ENCODE peak calls at places on chromosomes 12 and 14, in six cellular contexts. V, F, U, R, O and D are unnamed samples.

GRCh38 chr12:110906516-110906915 is 13.9 kb downstream of the MYL2 start:
- DNase-seq in V (no peak), F (no peak), U (no peak), R (no peak), O (no peak), D (no peak)

GRCh38 chr14:91911474-91912032 is 35.9 kb downstream of the FBLN5 start:
- DNase-seq in V (no peak), F (peak; percentile 37), U (no peak), R (no peak), O (no peak), D (no peak)

GRCh38 chr14:67653651-67654280 is 20.7 kb downstream of the VTI1B start:
- DNase-seq in V (no peak), F (no peak), U (no peak), R (no peak), O (no peak), D (no peak)

GRCh38 chr12:65845751-65846537 is 21.7 kb downstream of the HMGA2 start:
- DNase-seq in V (no peak), F (no peak), U (no peak), R (no peak), O (no peak), D (no peak)

GRCh38 chr12:115998119-115998633 is 279.3 kb downstream of the MED13L start:
- DNase-seq in V (no peak), F (peak; percentile 14), U (peak; percentile 27), R (no peak), O (peak; percentile 17), D (no peak)

GRCh38 chr14:101174980-101175606 is 271.6 kb upstream of the RTL1 start:
- DNase-seq in V (no peak), F (no peak), U (no peak), R (no peak), O (no peak), D (no peak)

GRCh38 chr12:81758421-81759214 is 532 bp downstream of the PPFIA2 start:
- DNase-seq in V (peak; percentile 69), F (no peak), U (no peak), R (no peak), O (no peak), D (no peak)

GRCh38 chr12:111322336-111323250 is 46.3 kb downstream of the PHETA1 start:
- DNase-seq in V (no peak), F (no peak), U (no peak), R (no peak), O (peak; percentile 55), D (no peak)

GRCh38 chr14:106210650-106211049 is 684.3 kb downstream of the TMEM121 start:
- DNase-seq in V (no peak), F (no peak), U (no peak), R (no peak), O (no peak), D (no peak)

GRCh38 chr12:92078167-92079053 is 67.2 kb downstream of the BTG1 start:
- DNase-seq in V (no peak), F (peak; percentile 18), U (peak; percentile 82), R (no peak), O (peak; percentile 90), D (no peak)

GRCh38 chr12:113664224-113664681 is 192.6 kb upstream of the LHX5 start:
- DNase-seq in V (no peak), F (no peak), U (no peak), R (no peak), O (no peak), D (no peak)

GRCh38 chr12:103791350-103791920 is 49.6 kb downstream of the NT5DC3 start:
- DNase-seq in V (no peak), F (no peak), U (no peak), R (no peak), O (no peak), D (no peak)

GRCh38 chr12:68958337-68958736 is 25.4 kb upstream of the CPM start:
- DNase-seq in V (no peak), F (no peak), U (no peak), R (no peak), O (no peak), D (no peak)

GRCh38 chr14:22551597-22551982 is 37.4 kb downstream of the DAD1 start:
- DNase-seq in V (no peak), F (no peak), U (no peak), R (no peak), O (no peak), D (no peak)

GRCh38 chr12:103858953-103859601 is 18.0 kb upstream of the NT5DC3 start:
- DNase-seq in V (peak; percentile 95), F (peak; percentile 81), U (peak; percentile 93), R (no peak), O (peak; percentile 92), D (no peak)

GRCh38 chr12:119296535-119296934 is 38.0 kb upstream of the CCDC60 start:
- DNase-seq in V (no peak), F (no peak), U (no peak), R (no peak), O (no peak), D (no peak)

GRCh38 chr14:104263671-104264358 is 125.4 kb downstream of the KIF26A start:
- DNase-seq in V (peak; percentile 46), F (no peak), U (no peak), R (no peak), O (no peak), D (no peak)

GRCh38 chr12:7387289-7387688 is 56.7 kb downstream of the CD163L1 start:
- DNase-seq in V (no peak), F (no peak), U (no peak), R (no peak), O (no peak), D (no peak)

GRCh38 chr12:10211101-10211974 is 1.3 kb upstream of the GABARAPL1 start:
- DNase-seq in V (peak; percentile 70), F (no peak), U (no peak), R (no peak), O (no peak), D (no peak)

GRCh38 chr14:100755649-100756048 is 29.0 kb downstream of the DLK1 start:
- DNase-seq in V (no peak), F (no peak), U (no peak), R (no peak), O (no peak), D (no peak)

GRCh38 chr14:43792980-43793379 is 714.1 kb downstream of the FSCB start:
- DNase-seq in V (no peak), F (no peak), U (no peak), R (no peak), O (no peak), D (no peak)

GRCh38 chr12:88870000-88870737 is 289.9 kb upstream of the KITLG start:
- DNase-seq in V (no peak), F (no peak), U (peak; percentile 69), R (no peak), O (no peak), D (no peak)

GRCh38 chr14:81433378-81433777 is 33.3 kb upstream of the STON2 start:
- DNase-seq in V (no peak), F (no peak), U (no peak), R (no peak), O (no peak), D (no peak)

GRCh38 chr14:95331708-95332408 is 12.2 kb upstream of the CLMN start:
- DNase-seq in V (no peak), F (no peak), U (no peak), R (no peak), O (no peak), D (no peak)
- TF ChIP-seq CTCF in V (no peak), F (no peak), U (no peak), R (no peak), O (no peak), D (no peak)

DNA sequence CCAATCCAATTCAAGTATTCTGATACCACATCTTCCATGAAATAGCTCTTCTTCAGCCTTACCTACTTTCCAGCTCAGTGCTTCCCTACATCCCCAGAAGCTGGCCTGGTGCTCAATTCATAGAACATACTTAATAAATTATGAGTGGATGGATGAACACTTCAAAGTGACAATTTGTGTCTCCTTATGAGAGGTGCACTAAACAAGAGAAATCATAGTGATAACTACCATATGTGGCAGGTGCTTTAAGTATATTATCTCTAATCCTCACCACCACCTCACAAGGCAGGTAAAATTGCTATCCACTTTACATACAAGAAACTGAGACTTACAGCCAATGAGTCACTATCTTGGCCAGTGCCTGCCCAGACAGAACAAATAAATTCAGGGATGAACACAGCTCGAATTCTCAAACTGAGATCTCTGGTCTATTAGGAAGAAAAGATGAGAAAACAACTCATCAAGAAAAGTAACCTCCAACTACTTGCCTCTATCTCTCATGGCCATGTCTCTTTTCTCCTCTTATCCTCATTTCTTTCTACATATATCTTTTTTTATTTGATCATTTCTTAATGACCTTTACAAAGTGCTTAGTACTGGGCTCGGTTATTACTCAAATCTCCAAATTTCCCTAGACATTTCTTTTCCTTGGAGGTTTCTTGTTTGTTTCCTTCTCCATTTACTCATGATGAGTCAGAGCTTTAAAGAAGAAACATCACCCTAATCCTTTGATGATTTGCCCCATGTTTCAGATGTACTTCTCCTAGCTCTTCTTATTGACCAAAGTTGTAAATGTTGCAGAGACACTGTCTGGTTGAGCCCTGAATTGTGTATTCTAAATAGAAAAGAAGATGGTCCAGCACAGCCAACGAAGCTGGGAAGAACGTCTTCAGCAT is 161.5 kb downstream of the RPS29 start:
- DNase-seq in V (no peak), F (no peak), U (no peak), R (no peak), O (no peak), D (no peak)
- TF ChIP-seq CTCF in V (no peak), F (no peak), U (no peak), R (no peak), O (no peak), D (no peak)

DNA sequence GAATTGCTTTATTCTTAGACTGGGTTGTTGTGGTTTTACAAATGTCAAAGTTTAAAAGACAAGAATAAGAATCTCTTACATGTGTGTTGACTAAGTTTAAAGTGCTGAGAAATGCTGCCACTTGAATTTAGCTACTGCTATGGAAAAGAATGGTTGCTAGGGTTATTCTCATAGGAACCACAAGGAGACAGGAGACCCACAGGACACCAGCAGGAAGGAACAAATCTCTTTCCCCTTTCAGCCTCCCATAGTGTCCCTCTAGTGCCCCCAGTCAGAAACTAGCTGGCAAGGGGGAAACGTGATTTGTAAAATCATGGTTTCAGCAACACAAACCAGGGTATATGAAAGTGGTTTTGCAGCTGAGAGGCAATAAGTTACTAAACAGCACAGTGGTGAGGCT is 102.7 kb downstream of the ST8SIA1 start:
- DNase-seq in V (no peak), F (no peak), U (no peak), R (no peak), O (no peak), D (no peak)
- TF ChIP-seq CTCF in V (no peak), F (no peak), U (no peak), R (no peak), O (peak; percentile 8), D (no peak)

GRCh38 chr12:127060933-127061332 is 1206.0 kb upstream of the TMEM132C start:
- DNase-seq in V (no peak), F (no peak), U (no peak), R (no peak), O (no peak), D (no peak)
- TF ChIP-seq CTCF in V (no peak), F (no peak), U (no peak), R (no peak), O (no peak), D (no peak)

DNA sequence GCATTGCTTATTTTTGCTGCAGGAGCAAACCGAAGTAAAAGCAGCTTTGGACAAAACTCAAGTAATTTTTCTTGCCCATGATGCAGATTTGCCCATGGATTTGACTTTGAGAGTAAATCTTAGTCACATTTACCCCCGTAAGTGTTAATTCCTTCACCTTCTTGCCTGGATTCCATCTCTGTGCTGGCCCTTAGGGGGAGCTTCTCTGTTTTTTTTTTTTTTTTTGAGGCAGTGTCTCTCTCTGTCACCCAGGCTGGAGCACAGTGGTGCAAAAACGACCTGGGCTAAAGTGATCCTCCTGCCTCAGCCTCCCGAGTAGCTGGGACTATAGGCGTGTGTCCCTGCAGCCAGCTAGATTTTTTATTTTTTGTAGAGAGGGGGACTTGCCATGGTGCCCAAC is 210.2 kb downstream of the FUT8 start:
- DNase-seq in V (no peak), F (no peak), U (no peak), R (no peak), O (no peak), D (no peak)
- TF ChIP-seq CTCF in V (no peak), F (no peak), U (no peak), R (no peak), O (no peak), D (no peak)